ENCODE peak calls at places on chromosomes 4 and X, in four cellular contexts. X is epithelial cell of esophagus, Q is hepatocyte, G is brain microvascular endothelial cell. E is an unnamed sample.

GRCh38 chr4:185534850-185535761 is at the start of gene PDLIM3:
- DNase-seq in X (peak), Q (peak), G (peak), E (no peak)

GRCh38 chr4:95181446-95182306 is 367.1 kb downstream of the UNC5C start:
- DNase-seq in X (no peak), Q (no peak), G (peak), E (no peak)

GRCh38 chrX:68945603-68946228 is 116.9 kb downstream of the EFNB1 start:
- DNase-seq in X (peak), Q (no peak), G (peak), E (no peak)

GRCh38 chrX:19392078-19392477 is 48.4 kb downstream of the PDHA1 start:
- DNase-seq in X (no peak), Q (no peak), G (no peak), E (no peak)

GRCh38 chrX:135346975-135347374 is 37.7 kb downstream of the ETDC start:
- DNase-seq in X (no peak), Q (no peak), G (no peak), E (no peak)

GRCh38 chrX:109199726-109200125 is 282.2 kb downstream of the GUCY2F start:
- DNase-seq in X (no peak), Q (no peak), G (peak), E (no peak)

GRCh38 chr4:43918377-43918776 is 530.2 kb downstream of the KCTD8 start:
- DNase-seq in X (no peak), Q (no peak), G (no peak), E (no peak)

GRCh38 chr4:175412744-175413143 is 399.3 kb downstream of the GPM6A start:
- DNase-seq in X (peak), Q (no peak), G (peak), E (peak)

GRCh38 chr4:76804060-76804459 is 93.9 kb downstream of the SOWAHB start:
- DNase-seq in X (no peak), Q (no peak), G (peak), E (no peak)

GRCh38 chrX:124421898-124422622 is 75.7 kb downstream of the SH2D1A start:
- DNase-seq in X (peak), Q (no peak), G (no peak), E (no peak)

GRCh38 chr4:159444668-159445067 is 341.8 kb downstream of the RAPGEF2 start:
- DNase-seq in X (peak), Q (no peak), G (peak), E (no peak)

GRCh38 chr4:164949448-164950118 is 27.9 kb downstream of the TRIM61 start:
- DNase-seq in X (no peak), Q (peak), G (no peak), E (no peak)

GRCh38 chr4:160848489-160848888 is 1315.3 kb downstream of the FSTL5 start:
- DNase-seq in X (no peak), Q (no peak), G (no peak), E (no peak)

GRCh38 chr4:83285022-83285387 is 407 bp upstream of the COQ2 start:
- DNase-seq in X (peak), Q (peak), G (peak), E (peak)

GRCh38 chrX:38878674-38879375 is 77.6 kb downstream of the MID1IP1 start:
- DNase-seq in X (no peak), Q (no peak), G (no peak), E (no peak)

GRCh38 chr4:129929052-129929451 is 833.1 kb downstream of the C4orf33 start:
- DNase-seq in X (peak), Q (peak), G (no peak), E (no peak)

GRCh38 chr4:189237340-189237739 is 703.3 kb upstream of the FRG1 start:
- DNase-seq in X (no peak), Q (no peak), G (no peak), E (no peak)

GRCh38 chr4:74157116-74157742 is 689 bp upstream of the MTHFD2L start:
- DNase-seq in X (peak), Q (no peak), G (peak), E (no peak)

GRCh38 chrX:151870603-151871002 is 42.1 kb upstream of the MAGEA4 start:
- DNase-seq in X (peak), Q (no peak), G (peak), E (peak)

GRCh38 chr4:78397292-78397630 is 154.3 kb upstream of the ANXA3 start:
- DNase-seq in X (no peak), Q (no peak), G (no peak), E (no peak)

GRCh38 chrX:71871367-71871766 is 39.3 kb upstream of the NHSL2 start:
- DNase-seq in X (peak), Q (no peak), G (peak), E (no peak)

GRCh38 chrX:69069086-69069445 is 96.2 kb downstream of the PJA1 start:
- DNase-seq in X (no peak), Q (no peak), G (no peak), E (no peak)

GRCh38 chrX:51862920-51863319 is 30.5 kb upstream of the MAGED1 start:
- DNase-seq in X (no peak), Q (no peak), G (no peak), E (no peak)

GRCh38 chr4:163137581-163137980 is 29.1 kb downstream of the NAF1 start:
- DNase-seq in X (no peak), Q (no peak), G (no peak), E (no peak)

GRCh38 chrX:147838465-147839131 is 73.1 kb upstream of the FMR1 start:
- DNase-seq in X (peak), Q (no peak), G (no peak), E (no peak)
- TF ChIP-seq CTCF in X (peak), Q (peak), G (no peak), E (peak)

DNA sequence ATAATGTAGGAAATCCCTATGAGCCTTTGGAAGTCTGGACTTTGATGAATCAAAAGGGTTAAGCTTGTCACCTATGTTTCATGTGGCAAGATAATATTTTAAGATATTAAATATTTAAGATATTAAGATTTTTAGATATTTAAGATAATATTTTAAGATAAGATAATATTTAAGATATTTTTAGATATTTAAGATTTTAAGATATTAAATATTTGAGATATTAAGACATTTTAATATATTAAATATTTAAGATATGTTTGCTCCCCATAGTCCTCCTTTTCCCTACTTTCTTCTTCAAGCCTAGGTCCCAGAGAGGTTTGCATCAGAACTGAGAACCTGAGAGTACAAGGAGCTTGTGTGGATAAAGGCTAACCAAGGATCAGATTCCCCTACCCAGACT is 478.4 kb upstream of the IGFBP7 start:
- DNase-seq in X (no peak), Q (no peak), G (no peak), E (no peak)
- TF ChIP-seq CTCF in X (no peak), Q (no peak), G (no peak), E (no peak)

GRCh38 chr4:8900588-8900987 is 28.9 kb upstream of the HMX1 start:
- DNase-seq in X (no peak), Q (no peak), G (no peak), E (no peak)
- TF ChIP-seq CTCF in X (no peak), Q (no peak), G (no peak), E (no peak)

DNA sequence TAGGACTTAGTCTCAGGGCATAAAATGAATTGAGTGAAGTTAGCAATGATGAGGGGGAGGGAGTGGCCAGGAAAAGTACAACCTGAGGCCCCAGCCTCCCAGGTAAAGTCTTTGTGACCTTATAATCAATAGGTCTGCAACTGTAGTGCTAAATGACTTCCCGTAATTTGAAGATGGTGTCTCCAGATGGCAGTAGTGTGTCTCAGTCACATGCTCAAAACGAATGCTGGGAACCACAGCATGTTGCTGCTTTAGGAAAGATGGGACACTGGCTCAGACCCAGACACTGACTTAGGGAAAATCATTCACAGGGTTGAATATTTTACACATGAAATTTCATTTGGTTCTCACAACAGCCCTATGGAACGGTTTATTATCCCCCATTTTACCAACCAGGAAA is 10.3 kb downstream of the SRPX2 start:
- DNase-seq in X (peak), Q (peak), G (no peak), E (no peak)
- TF ChIP-seq CTCF in X (peak), Q (peak), G (peak), E (peak)

DNA sequence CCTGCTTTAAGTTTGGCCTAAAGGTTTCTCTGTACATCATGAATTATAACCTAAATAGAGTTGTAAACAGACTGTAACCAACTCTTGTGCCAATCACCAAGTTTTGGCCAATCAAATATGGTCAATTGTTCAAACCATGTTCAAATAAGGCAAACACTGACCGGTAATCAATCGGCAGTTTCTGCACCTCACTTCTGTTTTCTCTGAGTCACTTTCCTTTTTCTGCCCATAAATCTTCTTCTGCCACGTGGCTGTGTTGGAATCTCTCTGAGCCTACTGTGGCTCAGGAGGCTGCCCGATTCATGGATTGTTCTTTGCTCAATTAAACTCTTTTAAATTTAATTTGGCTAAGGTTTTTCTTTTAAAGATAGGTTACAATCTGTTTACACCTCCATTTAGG is 16.5 kb upstream of the ENPP6 start:
- DNase-seq in X (no peak), Q (no peak), G (no peak), E (no peak)
- TF ChIP-seq CTCF in X (no peak), Q (no peak), G (no peak), E (no peak)

DNA sequence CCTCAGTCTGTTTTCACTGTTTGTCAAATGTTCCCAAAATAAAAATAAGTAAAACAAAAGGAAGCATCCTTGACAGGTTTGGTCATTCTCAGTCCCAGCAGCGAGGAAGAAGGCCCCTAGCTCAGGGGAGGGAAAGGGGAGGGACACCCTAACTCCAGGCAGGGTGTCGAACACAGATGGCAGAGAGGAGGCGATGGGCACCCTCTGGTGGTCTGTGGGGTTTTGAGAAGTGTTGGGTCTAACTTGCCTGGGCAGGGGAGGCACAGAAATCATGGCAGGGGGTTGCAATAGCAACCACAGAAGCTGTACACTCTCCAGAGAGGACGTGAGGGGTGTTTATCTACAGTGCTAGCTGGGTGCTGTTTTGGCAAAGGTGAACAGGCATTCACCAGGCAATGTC is 229.8 kb upstream of the SFRP2 start:
- DNase-seq in X (no peak), Q (no peak), G (no peak), E (no peak)
- TF ChIP-seq CTCF in X (no peak), Q (peak), G (peak), E (no peak)

GRCh38 chrX:30821116-30821515 is 67.9 kb downstream of the TAB3 start:
- DNase-seq in X (peak), Q (no peak), G (no peak), E (no peak)

GRCh38 chrX:30822719-30823118 is 66.3 kb downstream of the TAB3 start:
- DNase-seq in X (no peak), Q (no peak), G (no peak), E (no peak)

GRCh38 chrX:30819080-30819479 is 70.0 kb downstream of the TAB3 start:
- DNase-seq in X (no peak), Q (no peak), G (no peak), E (no peak)

GRCh38 chrX:30824275-30824674 is 64.8 kb downstream of the TAB3 start:
- DNase-seq in X (no peak), Q (no peak), G (no peak), E (no peak)

GRCh38 chrX:30822068-30822671 is 66.9 kb downstream of the TAB3 start:
- DNase-seq in X (no peak), Q (peak), G (no peak), E (no peak)
- TF ChIP-seq CTCF in X (peak), Q (no peak), G (no peak), E (no peak)

GRCh38 chrX:112367065-112367464 is 284.5 kb upstream of the TRPC5 start:
- DNase-seq in X (no peak), Q (no peak), G (no peak), E (no peak)

DNA sequence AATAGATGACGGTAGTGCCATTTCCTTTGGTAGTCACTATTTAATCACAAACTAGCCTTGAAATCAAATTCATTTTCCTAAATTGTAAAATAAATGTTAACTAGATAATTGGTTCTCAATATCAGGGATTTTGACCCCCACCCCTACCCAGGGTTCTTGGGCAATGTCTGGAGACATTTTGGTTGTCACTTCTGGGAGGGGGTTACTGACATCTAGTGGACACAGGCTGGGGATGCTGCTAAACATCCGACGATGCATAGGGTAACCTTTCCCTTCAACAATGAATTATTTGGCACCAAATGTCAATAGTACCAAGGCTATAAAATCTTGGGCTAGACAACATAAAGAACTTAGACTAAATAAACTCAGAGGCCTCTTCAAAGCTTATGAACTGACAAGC is 285.8 kb upstream of the TRPC5 start:
- DNase-seq in X (no peak), Q (no peak), G (no peak), E (no peak)
- TF ChIP-seq CTCF in X (no peak), Q (peak), G (peak), E (peak)

DNA sequence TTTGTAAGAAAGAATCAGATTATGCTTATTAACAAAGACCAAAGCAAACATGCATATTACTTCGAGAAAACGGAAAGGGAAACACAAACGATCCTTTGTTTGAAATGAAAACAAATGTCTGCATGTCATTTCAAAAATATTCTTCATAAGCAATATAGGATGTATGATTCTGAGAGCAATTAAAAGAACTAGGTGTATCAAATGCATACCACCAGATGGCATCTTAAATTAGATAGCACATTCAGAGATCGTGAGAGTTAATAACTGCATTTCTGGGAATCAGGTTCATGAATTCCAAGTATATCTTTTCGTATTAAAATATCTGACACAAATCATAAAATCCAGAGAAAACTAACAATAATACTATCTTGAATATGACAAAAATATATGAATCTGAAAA is 159.5 kb downstream of the PPP3CA start:
- DNase-seq in X (peak), Q (no peak), G (no peak), E (no peak)
- TF ChIP-seq CTCF in X (peak), Q (no peak), G (no peak), E (no peak)

E was measured in kidney epithelial cell.